ENCODE peak calls at places on chromosomes 3 and 15, in eight cellular contexts. One of them, this sample, is unnamed.

GRCh38 chr3:1082024-1082633 is 10.7 kb upstream of the CNTN6 start:
- DNase-seq in heart right ventricle: peak; percentile 21
- DNase-seq in activated T-helper 9 cell treated with anti-CD3 and anti-CD28 coated beads, Interleukin-2, amount 50 U/mL, for 16 hours: no peak
- DNase-seq in dermis microvascular lymphatic vessel endothelial cell: peak; percentile 33
- DNase-seq in right cardiac atrium: peak; percentile 31
- DNase-seq in pancreas: no peak
- DNase-seq in neural progenitor cell: peak; percentile 77
- DNase-seq in NCI-H524: peak; percentile 43
- DNase-seq in this sample: no peak

GRCh38 chr3:117788086-117788485 is 1078.5 kb downstream of the TUSC7 start:
- DNase-seq in heart right ventricle: no peak
- DNase-seq in activated T-helper 9 cell treated with anti-CD3 and anti-CD28 coated beads, Interleukin-2, amount 50 U/mL, for 16 hours: no peak
- DNase-seq in dermis microvascular lymphatic vessel endothelial cell: no peak
- DNase-seq in right cardiac atrium: no peak
- DNase-seq in pancreas: no peak
- DNase-seq in neural progenitor cell: peak; percentile 63
- DNase-seq in NCI-H524: peak; percentile 98
- DNase-seq in this sample: no peak

GRCh38 chr3:184726497-184726896 is 14.6 kb upstream of the MAGEF1 start:
- DNase-seq in heart right ventricle: no peak
- DNase-seq in activated T-helper 9 cell treated with anti-CD3 and anti-CD28 coated beads, Interleukin-2, amount 50 U/mL, for 16 hours: no peak
- DNase-seq in dermis microvascular lymphatic vessel endothelial cell: no peak
- DNase-seq in right cardiac atrium: no peak
- DNase-seq in pancreas: no peak
- DNase-seq in neural progenitor cell: no peak
- DNase-seq in NCI-H524: no peak
- DNase-seq in this sample: no peak

GRCh38 chr3:10023587-10024310 is 2.5 kb upstream of the FANCD2 start:
- DNase-seq in heart right ventricle: no peak
- DNase-seq in activated T-helper 9 cell treated with anti-CD3 and anti-CD28 coated beads, Interleukin-2, amount 50 U/mL, for 16 hours: no peak
- DNase-seq in dermis microvascular lymphatic vessel endothelial cell: no peak
- DNase-seq in right cardiac atrium: no peak
- DNase-seq in pancreas: no peak
- DNase-seq in neural progenitor cell: no peak
- DNase-seq in NCI-H524: no peak
- DNase-seq in this sample: no peak

GRCh38 chr3:161577662-161578061 is 81.1 kb downstream of the OTOL1 start:
- DNase-seq in heart right ventricle: no peak
- DNase-seq in activated T-helper 9 cell treated with anti-CD3 and anti-CD28 coated beads, Interleukin-2, amount 50 U/mL, for 16 hours: no peak
- DNase-seq in dermis microvascular lymphatic vessel endothelial cell: no peak
- DNase-seq in right cardiac atrium: no peak
- DNase-seq in pancreas: no peak
- DNase-seq in neural progenitor cell: no peak
- DNase-seq in NCI-H524: no peak
- DNase-seq in this sample: no peak

GRCh38 chr3:176663819-176664218 is 533.5 kb downstream of the TBL1XR1 start:
- DNase-seq in heart right ventricle: no peak
- DNase-seq in activated T-helper 9 cell treated with anti-CD3 and anti-CD28 coated beads, Interleukin-2, amount 50 U/mL, for 16 hours: no peak
- DNase-seq in dermis microvascular lymphatic vessel endothelial cell: peak; percentile 53
- DNase-seq in right cardiac atrium: no peak
- DNase-seq in pancreas: no peak
- DNase-seq in neural progenitor cell: peak; percentile 39
- DNase-seq in NCI-H524: peak; percentile 76
- DNase-seq in this sample: no peak

GRCh38 chr3:139672884-139673283 is 4.9 kb downstream of the NMNAT3 start:
- DNase-seq in heart right ventricle: no peak
- DNase-seq in activated T-helper 9 cell treated with anti-CD3 and anti-CD28 coated beads, Interleukin-2, amount 50 U/mL, for 16 hours: no peak
- DNase-seq in dermis microvascular lymphatic vessel endothelial cell: no peak
- DNase-seq in right cardiac atrium: no peak
- DNase-seq in pancreas: no peak
- DNase-seq in neural progenitor cell: no peak
- DNase-seq in NCI-H524: no peak
- DNase-seq in this sample: no peak

GRCh38 chr3:123270818-123271217 is 69.1 kb downstream of the SEC22A start:
- DNase-seq in heart right ventricle: no peak
- DNase-seq in activated T-helper 9 cell treated with anti-CD3 and anti-CD28 coated beads, Interleukin-2, amount 50 U/mL, for 16 hours: no peak
- DNase-seq in dermis microvascular lymphatic vessel endothelial cell: no peak
- DNase-seq in right cardiac atrium: no peak
- DNase-seq in pancreas: no peak
- DNase-seq in neural progenitor cell: no peak
- DNase-seq in NCI-H524: no peak
- DNase-seq in this sample: no peak

GRCh38 chr3:112333002-112333385 is at the start of gene CD200:
- DNase-seq in heart right ventricle: peak; percentile 29
- DNase-seq in activated T-helper 9 cell treated with anti-CD3 and anti-CD28 coated beads, Interleukin-2, amount 50 U/mL, for 16 hours: peak; percentile 22
- DNase-seq in dermis microvascular lymphatic vessel endothelial cell: peak; percentile 41
- DNase-seq in right cardiac atrium: peak; percentile 83
- DNase-seq in pancreas: peak; percentile 68
- DNase-seq in neural progenitor cell: peak; percentile 81
- DNase-seq in NCI-H524: peak; percentile 74
- DNase-seq in this sample: peak; percentile 40

GRCh38 chr3:56851966-56852884 is 50.5 kb upstream of the ARHGEF3 start:
- DNase-seq in heart right ventricle: no peak
- DNase-seq in activated T-helper 9 cell treated with anti-CD3 and anti-CD28 coated beads, Interleukin-2, amount 50 U/mL, for 16 hours: no peak
- DNase-seq in dermis microvascular lymphatic vessel endothelial cell: no peak
- DNase-seq in right cardiac atrium: no peak
- DNase-seq in pancreas: no peak
- DNase-seq in neural progenitor cell: no peak
- DNase-seq in NCI-H524: no peak
- DNase-seq in this sample: no peak

GRCh38 chr15:101182215-101182614 is 69.6 kb downstream of the CHSY1 start:
- DNase-seq in heart right ventricle: no peak
- DNase-seq in activated T-helper 9 cell treated with anti-CD3 and anti-CD28 coated beads, Interleukin-2, amount 50 U/mL, for 16 hours: no peak
- DNase-seq in dermis microvascular lymphatic vessel endothelial cell: no peak
- DNase-seq in right cardiac atrium: no peak
- DNase-seq in pancreas: no peak
- DNase-seq in neural progenitor cell: no peak
- DNase-seq in NCI-H524: no peak
- DNase-seq in this sample: no peak

GRCh38 chr3:156174229-156174847 is 54.0 kb downstream of the KCNAB1 start:
- DNase-seq in heart right ventricle: no peak
- DNase-seq in activated T-helper 9 cell treated with anti-CD3 and anti-CD28 coated beads, Interleukin-2, amount 50 U/mL, for 16 hours: no peak
- DNase-seq in dermis microvascular lymphatic vessel endothelial cell: peak; percentile 73
- DNase-seq in right cardiac atrium: no peak
- DNase-seq in pancreas: no peak
- DNase-seq in neural progenitor cell: peak; percentile 56
- DNase-seq in NCI-H524: peak; percentile 62
- DNase-seq in this sample: no peak

GRCh38 chr3:195662-196061 is 901 bp upstream of the CHL1 start:
- DNase-seq in heart right ventricle: no peak
- DNase-seq in activated T-helper 9 cell treated with anti-CD3 and anti-CD28 coated beads, Interleukin-2, amount 50 U/mL, for 16 hours: no peak
- DNase-seq in dermis microvascular lymphatic vessel endothelial cell: no peak
- DNase-seq in right cardiac atrium: no peak
- DNase-seq in pancreas: no peak
- DNase-seq in neural progenitor cell: peak; percentile 13
- DNase-seq in NCI-H524: no peak
- DNase-seq in this sample: no peak

GRCh38 chr3:194054540-194054939 is 81.4 kb upstream of the HES1 start:
- DNase-seq in heart right ventricle: no peak
- DNase-seq in activated T-helper 9 cell treated with anti-CD3 and anti-CD28 coated beads, Interleukin-2, amount 50 U/mL, for 16 hours: no peak
- DNase-seq in dermis microvascular lymphatic vessel endothelial cell: no peak
- DNase-seq in right cardiac atrium: no peak
- DNase-seq in pancreas: no peak
- DNase-seq in neural progenitor cell: peak; percentile 53
- DNase-seq in NCI-H524: no peak
- DNase-seq in this sample: no peak

GRCh38 chr3:189269356-189269755 is 97.6 kb downstream of the TPRG1 start:
- DNase-seq in heart right ventricle: no peak
- DNase-seq in activated T-helper 9 cell treated with anti-CD3 and anti-CD28 coated beads, Interleukin-2, amount 50 U/mL, for 16 hours: no peak
- DNase-seq in dermis microvascular lymphatic vessel endothelial cell: no peak
- DNase-seq in right cardiac atrium: no peak
- DNase-seq in pancreas: no peak
- DNase-seq in neural progenitor cell: no peak
- DNase-seq in NCI-H524: no peak
- DNase-seq in this sample: no peak

GRCh38 chr3:132665230-132665629 is 5.1 kb downstream of the UBA5 start:
- DNase-seq in heart right ventricle: no peak
- DNase-seq in activated T-helper 9 cell treated with anti-CD3 and anti-CD28 coated beads, Interleukin-2, amount 50 U/mL, for 16 hours: no peak
- DNase-seq in dermis microvascular lymphatic vessel endothelial cell: no peak
- DNase-seq in right cardiac atrium: no peak
- DNase-seq in pancreas: no peak
- DNase-seq in neural progenitor cell: no peak
- DNase-seq in NCI-H524: no peak
- DNase-seq in this sample: no peak

GRCh38 chr3:111173328-111173900 is 101.8 kb downstream of the NECTIN3 start:
- DNase-seq in heart right ventricle: no peak
- DNase-seq in activated T-helper 9 cell treated with anti-CD3 and anti-CD28 coated beads, Interleukin-2, amount 50 U/mL, for 16 hours: no peak
- DNase-seq in dermis microvascular lymphatic vessel endothelial cell: no peak
- DNase-seq in right cardiac atrium: no peak
- DNase-seq in pancreas: no peak
- DNase-seq in neural progenitor cell: peak; percentile 58
- DNase-seq in NCI-H524: peak; percentile 79
- DNase-seq in this sample: no peak

GRCh38 chr3:43162573-43163084 is 56.8 kb upstream of the POMGNT2 start:
- DNase-seq in heart right ventricle: no peak
- DNase-seq in activated T-helper 9 cell treated with anti-CD3 and anti-CD28 coated beads, Interleukin-2, amount 50 U/mL, for 16 hours: peak; percentile 10
- DNase-seq in dermis microvascular lymphatic vessel endothelial cell: peak; percentile 29
- DNase-seq in right cardiac atrium: no peak
- DNase-seq in pancreas: no peak
- DNase-seq in neural progenitor cell: no peak
- DNase-seq in NCI-H524: no peak
- DNase-seq in this sample: peak; percentile 10

GRCh38 chr15:39159833-39160232 is 421.0 kb upstream of the THBS1 start:
- DNase-seq in heart right ventricle: no peak
- DNase-seq in activated T-helper 9 cell treated with anti-CD3 and anti-CD28 coated beads, Interleukin-2, amount 50 U/mL, for 16 hours: no peak
- DNase-seq in dermis microvascular lymphatic vessel endothelial cell: no peak
- DNase-seq in right cardiac atrium: no peak
- DNase-seq in pancreas: no peak
- DNase-seq in neural progenitor cell: no peak
- DNase-seq in NCI-H524: no peak
- DNase-seq in this sample: no peak

GRCh38 chr15:53665930-53666329 is 93.5 kb downstream of the WDR72 start:
- DNase-seq in heart right ventricle: no peak
- DNase-seq in activated T-helper 9 cell treated with anti-CD3 and anti-CD28 coated beads, Interleukin-2, amount 50 U/mL, for 16 hours: no peak
- DNase-seq in dermis microvascular lymphatic vessel endothelial cell: no peak
- DNase-seq in right cardiac atrium: no peak
- DNase-seq in pancreas: no peak
- DNase-seq in neural progenitor cell: no peak
- DNase-seq in NCI-H524: peak; percentile 36
- DNase-seq in this sample: no peak

GRCh38 chr3:156216852-156217251 is 96.5 kb downstream of the KCNAB1 start:
- DNase-seq in heart right ventricle: no peak
- DNase-seq in activated T-helper 9 cell treated with anti-CD3 and anti-CD28 coated beads, Interleukin-2, amount 50 U/mL, for 16 hours: no peak
- DNase-seq in dermis microvascular lymphatic vessel endothelial cell: no peak
- DNase-seq in right cardiac atrium: no peak
- DNase-seq in pancreas: no peak
- DNase-seq in neural progenitor cell: no peak
- DNase-seq in NCI-H524: no peak
- DNase-seq in this sample: no peak

GRCh38 chr3:159734681-159735080 is 254.0 kb upstream of the IL12A start:
- DNase-seq in heart right ventricle: no peak
- DNase-seq in activated T-helper 9 cell treated with anti-CD3 and anti-CD28 coated beads, Interleukin-2, amount 50 U/mL, for 16 hours: no peak
- DNase-seq in dermis microvascular lymphatic vessel endothelial cell: peak; percentile 12
- DNase-seq in right cardiac atrium: no peak
- DNase-seq in pancreas: no peak
- DNase-seq in neural progenitor cell: no peak
- DNase-seq in NCI-H524: no peak
- DNase-seq in this sample: no peak

GRCh38 chr3:133674290-133674912 is 12.7 kb upstream of the TOPBP1 start:
- DNase-seq in heart right ventricle: no peak
- DNase-seq in activated T-helper 9 cell treated with anti-CD3 and anti-CD28 coated beads, Interleukin-2, amount 50 U/mL, for 16 hours: no peak
- DNase-seq in dermis microvascular lymphatic vessel endothelial cell: no peak
- DNase-seq in right cardiac atrium: no peak
- DNase-seq in pancreas: no peak
- DNase-seq in neural progenitor cell: peak; percentile 56
- DNase-seq in NCI-H524: peak; percentile 32
- DNase-seq in this sample: no peak

GRCh38 chr3:58041826-58042324 is 33.7 kb downstream of the FLNB start:
- DNase-seq in heart right ventricle: no peak
- DNase-seq in activated T-helper 9 cell treated with anti-CD3 and anti-CD28 coated beads, Interleukin-2, amount 50 U/mL, for 16 hours: no peak
- DNase-seq in dermis microvascular lymphatic vessel endothelial cell: peak; percentile 59
- DNase-seq in right cardiac atrium: no peak
- DNase-seq in pancreas: no peak
- DNase-seq in neural progenitor cell: peak; percentile 64
- DNase-seq in NCI-H524: no peak
- DNase-seq in this sample: no peak

GRCh38 chr3:104198136-104198535 is 1168.6 kb upstream of the ALCAM start:
- DNase-seq in heart right ventricle: no peak
- DNase-seq in activated T-helper 9 cell treated with anti-CD3 and anti-CD28 coated beads, Interleukin-2, amount 50 U/mL, for 16 hours: no peak
- DNase-seq in dermis microvascular lymphatic vessel endothelial cell: no peak
- DNase-seq in right cardiac atrium: no peak
- DNase-seq in pancreas: no peak
- DNase-seq in neural progenitor cell: no peak
- DNase-seq in NCI-H524: peak; percentile 15
- DNase-seq in this sample: no peak

GRCh38 chr3:14113964-14114667 is 10.6 kb downstream of the CHCHD4 start:
- DNase-seq in heart right ventricle: no peak
- DNase-seq in activated T-helper 9 cell treated with anti-CD3 and anti-CD28 coated beads, Interleukin-2, amount 50 U/mL, for 16 hours: no peak
- DNase-seq in dermis microvascular lymphatic vessel endothelial cell: peak; percentile 16
- DNase-seq in right cardiac atrium: no peak
- DNase-seq in pancreas: no peak
- DNase-seq in neural progenitor cell: peak; percentile 20
- DNase-seq in NCI-H524: peak; percentile 6
- DNase-seq in this sample: no peak

GRCh38 chr3:50303038-50303815 is at the start of gene HYAL1:
- DNase-seq in heart right ventricle: peak; percentile 91
- DNase-seq in activated T-helper 9 cell treated with anti-CD3 and anti-CD28 coated beads, Interleukin-2, amount 50 U/mL, for 16 hours: no peak
- DNase-seq in dermis microvascular lymphatic vessel endothelial cell: peak; percentile 52
- DNase-seq in right cardiac atrium: peak; percentile 92
- DNase-seq in pancreas: no peak
- DNase-seq in neural progenitor cell: peak; percentile 69
- DNase-seq in NCI-H524: no peak
- DNase-seq in this sample: no peak

GRCh38 chr15:101167791-101168462 is 83.9 kb downstream of the CHSY1 start:
- DNase-seq in heart right ventricle: peak; percentile 86
- DNase-seq in activated T-helper 9 cell treated with anti-CD3 and anti-CD28 coated beads, Interleukin-2, amount 50 U/mL, for 16 hours: peak; percentile 34
- DNase-seq in dermis microvascular lymphatic vessel endothelial cell: peak; percentile 83
- DNase-seq in right cardiac atrium: peak; percentile 91
- DNase-seq in pancreas: no peak
- DNase-seq in neural progenitor cell: no peak
- DNase-seq in NCI-H524: no peak
- DNase-seq in this sample: peak; percentile 72

GRCh38 chr3:188439080-188439479 is 285.1 kb downstream of the LPP start:
- DNase-seq in heart right ventricle: peak; percentile 23
- DNase-seq in activated T-helper 9 cell treated with anti-CD3 and anti-CD28 coated beads, Interleukin-2, amount 50 U/mL, for 16 hours: peak; percentile 9
- DNase-seq in dermis microvascular lymphatic vessel endothelial cell: peak; percentile 89
- DNase-seq in right cardiac atrium: no peak
- DNase-seq in pancreas: no peak
- DNase-seq in neural progenitor cell: no peak
- DNase-seq in NCI-H524: no peak
- DNase-seq in this sample: no peak

GRCh38 chr3:63500196-63500595 is 152.3 kb upstream of the SNTN start:
- DNase-seq in heart right ventricle: no peak
- DNase-seq in activated T-helper 9 cell treated with anti-CD3 and anti-CD28 coated beads, Interleukin-2, amount 50 U/mL, for 16 hours: no peak
- DNase-seq in dermis microvascular lymphatic vessel endothelial cell: no peak
- DNase-seq in right cardiac atrium: no peak
- DNase-seq in pancreas: no peak
- DNase-seq in neural progenitor cell: no peak
- DNase-seq in NCI-H524: no peak
- DNase-seq in this sample: no peak

GRCh38 chr3:6825527-6825926 is 35.4 kb upstream of the GRM7 start:
- DNase-seq in heart right ventricle: no peak
- DNase-seq in activated T-helper 9 cell treated with anti-CD3 and anti-CD28 coated beads, Interleukin-2, amount 50 U/mL, for 16 hours: no peak
- DNase-seq in dermis microvascular lymphatic vessel endothelial cell: no peak
- DNase-seq in right cardiac atrium: no peak
- DNase-seq in pancreas: no peak
- DNase-seq in neural progenitor cell: no peak
- DNase-seq in NCI-H524: peak; percentile 58
- DNase-seq in this sample: no peak